ENCODE peak calls at places on chromosomes 13 and 19, in ten cellular contexts. W, F, P, R, O, T, C, A, V and B are unnamed samples.

GRCh38 chr13:111043575-111043982 is 71.5 kb upstream of the ARHGEF7 start:
- DNase-seq in W (no peak), F (no peak), P (no peak), R (no peak), O (no peak), T (no peak), C (no peak), A (no peak), V (no peak), B (no peak)

GRCh38 chr19:21568816-21569496 is 63.6 kb downstream of the ZNF429 start:
- DNase-seq in W (no peak), F (peak), P (peak), R (peak), O (peak), T (peak), C (no peak), A (peak), V (peak), B (peak)

GRCh38 chr13:29914591-29914990 is 64.2 kb upstream of the UBL3 start:
- DNase-seq in W (no peak), F (no peak), P (no peak), R (no peak), O (no peak), T (no peak), C (no peak), A (no peak), V (no peak), B (no peak)

GRCh38 chr13:99746857-99747710 is 224.5 kb downstream of the ZIC5 start:
- DNase-seq in W (no peak), F (no peak), P (no peak), R (no peak), O (no peak), T (no peak), C (no peak), A (no peak), V (no peak), B (no peak)

GRCh38 chr19:45187421-45188100 is 9.0 kb downstream of the BLOC1S3 start:
- DNase-seq in W (peak), F (peak), P (peak), R (no peak), O (no peak), T (peak), C (peak), A (no peak), V (no peak), B (no peak)

GRCh38 chr19:13023666-13024065 is 28.4 kb downstream of the NFIX start:
- DNase-seq in W (no peak), F (no peak), P (no peak), R (no peak), O (no peak), T (no peak), C (no peak), A (no peak), V (no peak), B (no peak)

GRCh38 chr19:927044-927706 is 1.3 kb downstream of the ARID3A start:
- DNase-seq in W (peak), F (no peak), P (no peak), R (no peak), O (no peak), T (no peak), C (no peak), A (no peak), V (no peak), B (no peak)

GRCh38 chr19:55703790-55704215 is 28.8 kb downstream of the EPN1 start:
- DNase-seq in W (no peak), F (peak), P (peak), R (no peak), O (no peak), T (no peak), C (peak), A (peak), V (peak), B (no peak)

GRCh38 chr13:48500652-48501197 is 32.2 kb downstream of the RCBTB2 start:
- DNase-seq in W (peak), F (no peak), P (no peak), R (peak), O (no peak), T (peak), C (no peak), A (no peak), V (no peak), B (no peak)

GRCh38 chr13:112481458-112481857 is 105.3 kb downstream of the SPACA7 start:
- DNase-seq in W (no peak), F (no peak), P (no peak), R (no peak), O (no peak), T (no peak), C (no peak), A (no peak), V (no peak), B (no peak)

GRCh38 chr13:19984430-19985218 is 26.1 kb downstream of the ZMYM2 start:
- DNase-seq in W (peak), F (peak), P (no peak), R (peak), O (no peak), T (no peak), C (no peak), A (no peak), V (no peak), B (no peak)

GRCh38 chr19:51417107-51417806 is at the start of gene SIGLEC10:
- DNase-seq in W (no peak), F (no peak), P (no peak), R (no peak), O (no peak), T (no peak), C (no peak), A (no peak), V (no peak), B (peak)

GRCh38 chr13:78603240-78603947 is at the start of gene POU4F1:
- DNase-seq in W (no peak), F (peak), P (peak), R (no peak), O (no peak), T (no peak), C (no peak), A (peak), V (peak), B (peak)

GRCh38 chr19:480016-480855 is 16.1 kb upstream of the MADCAM1 start:
- DNase-seq in W (no peak), F (peak), P (peak), R (peak), O (no peak), T (peak), C (no peak), A (no peak), V (peak), B (peak)

GRCh38 chr13:24644051-24644450 is 36.2 kb upstream of the ATP12A start:
- DNase-seq in W (peak), F (no peak), P (no peak), R (no peak), O (no peak), T (no peak), C (no peak), A (no peak), V (no peak), B (no peak)

GRCh38 chr13:45040173-45040572 is 50.8 kb downstream of the GPALPP1 start:
- DNase-seq in W (no peak), F (no peak), P (no peak), R (no peak), O (no peak), T (no peak), C (no peak), A (no peak), V (no peak), B (no peak)

GRCh38 chr19:15412832-15413231 is 6.0 kb downstream of the AKAP8L start:
- DNase-seq in W (no peak), F (no peak), P (no peak), R (no peak), O (no peak), T (peak), C (no peak), A (no peak), V (no peak), B (no peak)

GRCh38 chr19:30307191-30307974 is 64.8 kb upstream of the ZNF536 start:
- DNase-seq in W (no peak), F (no peak), P (no peak), R (no peak), O (no peak), T (no peak), C (no peak), A (no peak), V (no peak), B (no peak)

GRCh38 chr13:114107686-114108081 is 24.7 kb downstream of the RASA3 start:
- DNase-seq in W (no peak), F (peak), P (peak), R (peak), O (no peak), T (no peak), C (no peak), A (no peak), V (peak), B (no peak)

GRCh38 chr13:107351305-107351704 is 783.4 kb upstream of the ARGLU1 start:
- DNase-seq in W (no peak), F (no peak), P (no peak), R (no peak), O (no peak), T (no peak), C (no peak), A (no peak), V (no peak), B (peak)

GRCh38 chr13:73900591-73900990 is 233.6 kb downstream of the KLF12 start:
- DNase-seq in W (no peak), F (no peak), P (no peak), R (no peak), O (no peak), T (no peak), C (no peak), A (no peak), V (no peak), B (no peak)